ENCODE peak calls at places on chromosomes 6 and 20, in five cellular contexts. One of them, this sample, is unnamed.

GRCh38 chr20:25049261-25050060 is 8.5 kb downstream of the ACSS1 start:
- DNase-seq in CD14-positive monocyte: peak
- DNase-seq in HCT116: no peak
- DNase-seq in psoas muscle: no peak
- DNase-seq in AG04450: no peak
- DNase-seq in this sample: no peak

GRCh38 chr6:90294989-90295853 is 1.4 kb downstream of the BACH2 start:
- DNase-seq in AG04450: no peak
- DNase-seq in CD14-positive monocyte: no peak
- DNase-seq in psoas muscle: peak
- DNase-seq in HCT116: no peak
- DNase-seq in this sample: no peak

GRCh38 chr6:25041676-25042598 is 106.2 kb upstream of the RIPOR2 start:
- DNase-seq in psoas muscle: no peak
- DNase-seq in HCT116: no peak
- DNase-seq in AG04450: no peak
- DNase-seq in CD14-positive monocyte: no peak
- DNase-seq in this sample: no peak

GRCh38 chr20:574297-574942 is 30.8 kb upstream of the CSNK2A1 start:
- DNase-seq in psoas muscle: no peak
- DNase-seq in AG04450: no peak
- DNase-seq in CD14-positive monocyte: no peak
- DNase-seq in HCT116: no peak
- DNase-seq in this sample: no peak

GRCh38 chr6:52102330-52102932 is 15.0 kb upstream of the PKHD1 start:
- DNase-seq in psoas muscle: no peak
- DNase-seq in HCT116: no peak
- DNase-seq in AG04450: no peak
- DNase-seq in CD14-positive monocyte: no peak
- DNase-seq in this sample: no peak

GRCh38 chr6:15642276-15642675 is 20.6 kb downstream of the DTNBP1 start:
- DNase-seq in AG04450: no peak
- DNase-seq in CD14-positive monocyte: no peak
- DNase-seq in psoas muscle: no peak
- DNase-seq in HCT116: no peak
- DNase-seq in this sample: no peak

GRCh38 chr6:88914180-88914579 is 49.2 kb downstream of the RNGTT start:
- DNase-seq in CD14-positive monocyte: no peak
- DNase-seq in HCT116: no peak
- DNase-seq in psoas muscle: no peak
- DNase-seq in AG04450: no peak
- DNase-seq in this sample: no peak

GRCh38 chr6:11064836-11065235 is 20.7 kb upstream of the ELOVL2 start:
- DNase-seq in HCT116: no peak
- DNase-seq in psoas muscle: no peak
- DNase-seq in AG04450: no peak
- DNase-seq in CD14-positive monocyte: no peak
- DNase-seq in this sample: no peak

GRCh38 chr6:141963543-141964295 is 169.0 kb upstream of the GJE1 start:
- DNase-seq in AG04450: no peak
- DNase-seq in psoas muscle: no peak
- DNase-seq in HCT116: no peak
- DNase-seq in CD14-positive monocyte: no peak
- DNase-seq in this sample: no peak

GRCh38 chr6:1524040-1524480 is 85.7 kb upstream of the FOXC1 start:
- DNase-seq in CD14-positive monocyte: peak
- DNase-seq in AG04450: no peak
- DNase-seq in HCT116: peak
- DNase-seq in psoas muscle: peak
- DNase-seq in this sample: no peak

GRCh38 chr6:147603392-147604081 is 95.0 kb downstream of the SAMD5 start:
- DNase-seq in psoas muscle: no peak
- DNase-seq in HCT116: no peak
- DNase-seq in CD14-positive monocyte: no peak
- DNase-seq in AG04450: no peak
- DNase-seq in this sample: no peak

DNA sequence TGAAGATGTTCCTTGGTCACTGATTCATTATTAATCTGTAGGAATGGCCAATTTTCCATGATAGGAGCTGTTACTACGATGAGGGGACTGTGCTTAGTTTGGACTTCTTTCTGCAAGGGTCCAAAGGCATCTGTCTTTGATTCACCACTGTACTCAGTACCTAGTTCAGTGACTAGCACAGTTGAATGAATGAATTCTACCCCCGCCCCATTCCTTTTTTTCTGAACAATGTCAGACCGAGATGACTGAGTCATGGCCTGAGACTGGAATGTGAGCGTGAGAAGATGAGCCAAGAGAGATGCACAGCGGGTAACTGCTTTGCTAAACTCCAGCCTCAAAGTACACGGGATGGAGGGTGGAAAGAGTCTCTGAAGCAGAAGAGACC is 419 bp upstream of the SNHG17 start:
- DNase-seq in AG04450: no peak
- DNase-seq in HCT116: no peak
- DNase-seq in CD14-positive monocyte: no peak
- DNase-seq in psoas muscle: no peak
- DNase-seq in this sample: no peak
- TF ChIP-seq CTCF in AG04450: no peak
- TF ChIP-seq CTCF in HCT116: no peak
- TF ChIP-seq CTCF in CD14-positive monocyte: peak
- TF ChIP-seq CTCF in psoas muscle: no peak
- TF ChIP-seq CTCF in this sample: peak

GRCh38 chr6:5898563-5898962 is 108.2 kb downstream of the NRN1 start:
- DNase-seq in AG04450: no peak
- DNase-seq in HCT116: no peak
- DNase-seq in CD14-positive monocyte: no peak
- DNase-seq in psoas muscle: no peak
- DNase-seq in this sample: no peak
- TF ChIP-seq CTCF in AG04450: no peak
- TF ChIP-seq CTCF in HCT116: no peak
- TF ChIP-seq CTCF in CD14-positive monocyte: no peak
- TF ChIP-seq CTCF in psoas muscle: no peak
- TF ChIP-seq CTCF in this sample: no peak

DNA sequence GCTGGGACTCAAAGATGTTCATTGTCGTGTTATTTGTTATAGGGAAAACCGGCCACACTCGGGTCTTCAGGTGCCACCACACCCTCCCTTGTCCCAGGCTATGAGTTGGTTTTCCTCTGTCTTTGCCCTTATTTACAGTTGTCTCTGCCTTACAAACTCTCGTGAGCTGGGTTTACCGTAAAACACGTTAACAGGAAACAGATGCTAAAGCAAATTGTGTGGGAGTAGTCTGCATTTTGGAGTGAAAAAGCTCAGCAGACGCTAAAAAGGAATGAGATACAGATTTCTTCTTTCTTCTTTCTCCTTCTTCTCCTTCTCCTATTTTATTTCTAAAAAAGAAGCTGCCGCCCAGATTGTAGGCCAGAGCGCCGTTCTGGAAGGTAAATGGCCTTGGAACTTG is 52.0 kb downstream of the APCDD1L start:
- DNase-seq in AG04450: no peak
- DNase-seq in HCT116: no peak
- DNase-seq in psoas muscle: no peak
- DNase-seq in CD14-positive monocyte: no peak
- DNase-seq in this sample: no peak
- TF ChIP-seq CTCF in AG04450: no peak
- TF ChIP-seq CTCF in HCT116: no peak
- TF ChIP-seq CTCF in psoas muscle: no peak
- TF ChIP-seq CTCF in CD14-positive monocyte: no peak
- TF ChIP-seq CTCF in this sample: no peak

GRCh38 chr6:4134841-4135664 is at the start of gene ECI2:
- DNase-seq in psoas muscle: peak
- DNase-seq in AG04450: no peak
- DNase-seq in HCT116: no peak
- DNase-seq in CD14-positive monocyte: peak
- DNase-seq in this sample: peak
- TF ChIP-seq CTCF in psoas muscle: no peak
- TF ChIP-seq CTCF in AG04450: no peak
- TF ChIP-seq CTCF in HCT116: no peak
- TF ChIP-seq CTCF in CD14-positive monocyte: no peak
- TF ChIP-seq CTCF in this sample: no peak

GRCh38 chr6:139846538-139847321 is 472.3 kb upstream of the CITED2 start:
- DNase-seq in CD14-positive monocyte: no peak
- DNase-seq in AG04450: no peak
- DNase-seq in HCT116: no peak
- DNase-seq in psoas muscle: no peak
- DNase-seq in this sample: no peak
- TF ChIP-seq CTCF in CD14-positive monocyte: no peak
- TF ChIP-seq CTCF in AG04450: no peak
- TF ChIP-seq CTCF in HCT116: no peak
- TF ChIP-seq CTCF in psoas muscle: no peak
- TF ChIP-seq CTCF in this sample: no peak

DNA sequence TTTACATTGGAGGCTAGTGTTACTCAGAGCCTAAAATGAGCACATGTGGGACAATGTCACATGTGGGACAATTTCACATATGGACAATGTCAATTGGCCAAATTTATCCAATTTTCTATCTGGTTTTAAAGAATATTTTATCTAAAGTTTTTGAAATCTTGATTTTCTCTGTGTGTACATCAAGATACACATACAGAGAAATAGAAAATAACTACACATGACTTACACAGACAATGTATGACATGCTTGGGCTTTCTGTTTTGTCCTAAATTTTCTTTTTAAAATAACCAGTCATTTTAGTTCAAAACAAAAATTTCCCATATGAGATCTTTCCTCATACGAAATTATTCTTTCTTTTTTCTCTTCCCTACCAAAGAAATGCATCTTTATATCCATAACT is 24.6 kb downstream of the GGTLC1 start:
- DNase-seq in psoas muscle: no peak
- DNase-seq in CD14-positive monocyte: no peak
- DNase-seq in HCT116: no peak
- DNase-seq in AG04450: no peak
- DNase-seq in this sample: no peak
- TF ChIP-seq CTCF in psoas muscle: no peak
- TF ChIP-seq CTCF in CD14-positive monocyte: no peak
- TF ChIP-seq CTCF in HCT116: no peak
- TF ChIP-seq CTCF in AG04450: no peak
- TF ChIP-seq CTCF in this sample: no peak

GRCh38 chr20:47189060-47189459 is 167.4 kb downstream of the ZMYND8 start:
- DNase-seq in AG04450: no peak
- DNase-seq in psoas muscle: no peak
- DNase-seq in HCT116: no peak
- DNase-seq in CD14-positive monocyte: no peak
- DNase-seq in this sample: no peak

GRCh38 chr20:47191074-47191673 is 165.3 kb downstream of the ZMYND8 start:
- DNase-seq in AG04450: no peak
- DNase-seq in CD14-positive monocyte: no peak
- DNase-seq in HCT116: no peak
- DNase-seq in psoas muscle: no peak
- DNase-seq in this sample: no peak

GRCh38 chr20:47187450-47188195 is 168.9 kb downstream of the ZMYND8 start:
- DNase-seq in psoas muscle: no peak
- DNase-seq in HCT116: no peak
- DNase-seq in AG04450: no peak
- DNase-seq in CD14-positive monocyte: no peak
- DNase-seq in this sample: no peak

DNA sequence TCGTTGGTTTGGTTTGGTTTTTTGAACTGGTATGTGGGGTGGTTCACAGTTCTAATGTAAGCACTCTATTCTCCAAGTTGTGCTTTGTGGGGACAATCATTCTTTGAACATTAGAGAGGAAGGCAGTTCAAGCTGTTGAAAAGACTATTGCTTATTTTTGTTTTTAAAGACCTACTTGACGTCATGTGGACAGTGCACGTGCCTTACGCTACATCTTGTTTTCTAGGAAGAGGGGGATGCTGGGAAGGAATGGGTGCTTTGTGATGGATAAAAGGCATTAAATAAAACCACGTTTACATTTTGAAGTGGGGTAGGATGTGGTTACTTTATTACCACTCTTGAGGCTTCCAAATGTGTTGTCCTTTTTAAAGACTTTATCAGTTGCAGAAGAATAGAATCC is 168.0 kb downstream of the ZMYND8 start:
- DNase-seq in CD14-positive monocyte: no peak
- DNase-seq in psoas muscle: no peak
- DNase-seq in AG04450: no peak
- DNase-seq in HCT116: no peak
- DNase-seq in this sample: no peak
- TF ChIP-seq CTCF in CD14-positive monocyte: no peak
- TF ChIP-seq CTCF in psoas muscle: no peak
- TF ChIP-seq CTCF in AG04450: no peak
- TF ChIP-seq CTCF in HCT116: no peak
- TF ChIP-seq CTCF in this sample: no peak